ENCODE peak calls at places on chromosomes 7 and 10, in ten cellular contexts. H is PC-9; M is stimulated activated CD4-positive, alpha-beta T cell treated with anti-CD3 and anti-CD28 coated beads, Interleukin-2, amount 100 ng/mL, for 48 hours; Y is caudate nucleus; K is neural crest cell; A is GDM1; J is activated CD4-positive, CD25-positive, alpha-beta regulatory T cell; V is IMR-90; B is fibroblast of lung; U is uterus. Z is an unnamed sample.
A peak's percentile ranks its signal among the peaks of the same experiment; 100 is the strongest.

GRCh38 chr7:121832347-121832746 is 40.6 kb upstream of the PTPRZ1 start:
- DNase-seq in H (no peak), M (no peak), Y (no peak), K (no peak), A (no peak), J (no peak), V (no peak), B (peak; percentile 18), U (no peak), Z (peak; percentile 29)

GRCh38 chr10:69457771-69458237 is 6.5 kb downstream of the TSPAN15 start:
- DNase-seq in H (no peak), M (no peak), Y (no peak), K (no peak), A (no peak), J (no peak), V (no peak), B (no peak), U (no peak), Z (no peak)

GRCh38 chr7:81327468-81327867 is 408.6 kb upstream of the SEMA3C start:
- DNase-seq in H (no peak), M (no peak), Y (no peak), K (no peak), A (no peak), J (no peak), V (peak; percentile 28), B (peak; percentile 42), U (no peak), Z (no peak)

GRCh38 chr7:151917791-151918311 is 38.4 kb upstream of the GALNTL5 start:
- DNase-seq in H (no peak), M (no peak), Y (no peak), K (no peak), A (no peak), J (no peak), V (no peak), B (no peak), U (no peak), Z (no peak)

GRCh38 chr10:18195060-18195799 is 55.0 kb downstream of the CACNB2 start:
- DNase-seq in H (no peak), M (no peak), Y (no peak), K (no peak), A (no peak), J (no peak), V (peak; percentile 70), B (peak; percentile 68), U (peak; percentile 55), Z (no peak)

GRCh38 chr7:30800785-30801252 is 29.6 kb downstream of the MINDY4 start:
- DNase-seq in H (peak; percentile 52), M (peak; percentile 7), Y (peak; percentile 3), K (peak; percentile 30), A (peak; percentile 16), J (no peak), V (peak; percentile 81), B (peak; percentile 65), U (peak; percentile 73), Z (peak; percentile 8)

GRCh38 chr7:43569424-43569823 is 13.5 kb upstream of the STK17A start:
- DNase-seq in H (no peak), M (no peak), Y (no peak), K (no peak), A (no peak), J (no peak), V (peak; percentile 84), B (peak; percentile 96), U (no peak), Z (no peak)

GRCh38 chr7:95899919-95900513 is 127.7 kb downstream of the DYNC1I1 start:
- DNase-seq in H (no peak), M (no peak), Y (no peak), K (no peak), A (no peak), J (no peak), V (no peak), B (no peak), U (no peak), Z (no peak)

GRCh38 chr7:40884226-40884625 is 749.4 kb downstream of the SUGCT start:
- DNase-seq in H (no peak), M (no peak), Y (no peak), K (no peak), A (no peak), J (no peak), V (no peak), B (peak; percentile 50), U (no peak), Z (no peak)

GRCh38 chr10:33231621-33232350 is 102.7 kb downstream of the NRP1 start:
- DNase-seq in H (no peak), M (no peak), Y (no peak), K (no peak), A (no peak), J (no peak), V (no peak), B (no peak), U (no peak), Z (no peak)

GRCh38 chr7:50364645-50365044 is 60.1 kb downstream of the IKZF1 start:
- DNase-seq in H (no peak), M (no peak), Y (no peak), K (no peak), A (no peak), J (no peak), V (no peak), B (no peak), U (no peak), Z (no peak)

GRCh38 chr7:5780801-5781496 is 514 bp downstream of the RNF216 start:
- DNase-seq in H (peak; percentile 54), M (peak; percentile 27), Y (no peak), K (peak; percentile 2), A (no peak), J (peak; percentile 34), V (no peak), B (peak; percentile 38), U (no peak), Z (peak; percentile 10)

GRCh38 chr7:134999136-134999535 is 12.8 kb downstream of the AGBL3 start:
- DNase-seq in H (no peak), M (no peak), Y (no peak), K (no peak), A (no peak), J (no peak), V (no peak), B (no peak), U (no peak), Z (no peak)

GRCh38 chr10:102776779-102777417 is 33.1 kb downstream of the WBP1L start:
- DNase-seq in H (peak; percentile 16), M (no peak), Y (no peak), K (peak; percentile 61), A (no peak), J (no peak), V (peak; percentile 98), B (peak; percentile 100), U (peak; percentile 88), Z (no peak)

GRCh38 chr10:109978481-109978880 is 29.3 kb upstream of the ADD3 start:
- DNase-seq in H (peak; percentile 14), M (peak; percentile 68), Y (no peak), K (peak; percentile 33), A (peak; percentile 35), J (peak; percentile 21), V (peak; percentile 57), B (peak; percentile 54), U (peak; percentile 24), Z (peak; percentile 4)

GRCh38 chr7:726854-727103 is 280 bp downstream of the DNAAF5 start:
- DNase-seq in H (no peak), M (no peak), Y (no peak), K (no peak), A (no peak), J (no peak), V (no peak), B (no peak), U (no peak), Z (no peak)

GRCh38 chr10:60570941-60571340 is 181.3 kb upstream of the ANK3 start:
- DNase-seq in H (no peak), M (no peak), Y (no peak), K (no peak), A (no peak), J (no peak), V (no peak), B (peak; percentile 17), U (no peak), Z (no peak)

GRCh38 chr7:115023219-115023618 is 101.3 kb downstream of the MDFIC start:
- DNase-seq in H (no peak), M (no peak), Y (no peak), K (no peak), A (peak; percentile 89), J (no peak), V (no peak), B (no peak), U (no peak), Z (no peak)

GRCh38 chr7:123665157-123665556 is 9.5 kb downstream of the LMOD2 start:
- DNase-seq in H (no peak), M (no peak), Y (no peak), K (no peak), A (no peak), J (no peak), V (peak; percentile 16), B (no peak), U (no peak), Z (no peak)

GRCh38 chr7:8481752-8482446 is 48.5 kb downstream of the NXPH1 start:
- DNase-seq in H (no peak), M (no peak), Y (no peak), K (no peak), A (no peak), J (no peak), V (no peak), B (no peak), U (no peak), Z (peak; percentile 0)

GRCh38 chr7:92602352-92603088 is 12.3 kb upstream of the FAM133B start:
- DNase-seq in H (no peak), M (no peak), Y (no peak), K (no peak), A (no peak), J (no peak), V (peak; percentile 47), B (no peak), U (no peak), Z (no peak)

GRCh38 chr7:7577888-7578287 is 11.2 kb downstream of the MIOS start:
- DNase-seq in H (no peak), M (no peak), Y (no peak), K (no peak), A (no peak), J (no peak), V (no peak), B (no peak), U (no peak), Z (no peak)

GRCh38 chr10:113557389-113558321 is 4.8 kb downstream of the HABP2 start:
- DNase-seq in H (no peak), M (no peak), Y (no peak), K (no peak), A (no peak), J (no peak), V (no peak), B (no peak), U (no peak), Z (no peak)

GRCh38 chr7:499853-500485 is 19.7 kb downstream of the PDGFA start:
- DNase-seq in H (no peak), M (no peak), Y (no peak), K (no peak), A (no peak), J (no peak), V (no peak), B (no peak), U (no peak), Z (no peak)

GRCh38 chr7:69439636-69440325 is 158.5 kb upstream of the AUTS2 start:
- DNase-seq in H (no peak), M (no peak), Y (no peak), K (no peak), A (no peak), J (no peak), V (no peak), B (no peak), U (no peak), Z (no peak)

GRCh38 chr7:143429770-143430698 is 13.2 kb upstream of the TAS2R60 start:
- DNase-seq in H (no peak), M (no peak), Y (no peak), K (no peak), A (no peak), J (no peak), V (peak; percentile 46), B (peak; percentile 20), U (no peak), Z (no peak)

GRCh38 chr7:122132341-122132740 is 11.7 kb downstream of the AASS start:
- DNase-seq in H (no peak), M (no peak), Y (no peak), K (no peak), A (no peak), J (no peak), V (peak; percentile 66), B (peak; percentile 82), U (no peak), Z (no peak)

GRCh38 chr10:52952391-52953079 is 180.0 kb upstream of the MBL2 start:
- DNase-seq in H (no peak), M (no peak), Y (no peak), K (no peak), A (no peak), J (no peak), V (no peak), B (no peak), U (no peak), Z (no peak)

Z was measured in amygdala.